ENCODE peak calls at places on chromosomes 1 and 21, in ten cellular contexts. M is AML-193; H is mesendoderm; K is AG04450; T is KBM-7; N is GM10248; B is stromal cell of bone marrow; O is iPS-NIHi11; L is activated T-cell treated with anti-CD3 and anti-CD28 coated beads, Interleukin-2, amount 50 U/mL, for 4 hours; S is heart right ventricle. P is an unnamed sample.

GRCh38 chr1:39359028-39359570 is 132.3 kb upstream of the BMP8A start:
- DNase-seq in M (no peak), H (no peak), K (no peak), T (no peak), N (no peak), B (no peak), O (no peak), L (no peak), S (no peak), P (no peak)

GRCh38 chr1:180433873-180434272 is 68.5 kb downstream of the ACBD6 start:
- DNase-seq in M (no peak), H (no peak), K (no peak), T (no peak), N (no peak), B (no peak), O (no peak), L (no peak), S (no peak), P (peak)

GRCh38 chr1:230713915-230714764 is at the start of gene AGT:
- DNase-seq in M (no peak), H (no peak), K (peak), T (no peak), N (no peak), B (peak), O (no peak), L (no peak), S (peak), P (peak)

GRCh38 chr1:176471338-176472121 is 8.6 kb downstream of the PAPPA2 start:
- DNase-seq in M (no peak), H (no peak), K (no peak), T (no peak), N (no peak), B (no peak), O (no peak), L (no peak), S (no peak), P (no peak)

GRCh38 chr1:96782861-96783260 is 61.3 kb downstream of the PTBP2 start:
- DNase-seq in M (no peak), H (no peak), K (peak), T (no peak), N (no peak), B (peak), O (no peak), L (no peak), S (no peak), P (no peak)

GRCh38 chr1:15919316-15919715 is 56.6 kb downstream of the ZBTB17 start:
- DNase-seq in M (no peak), H (peak), K (peak), T (no peak), N (peak), B (no peak), O (no peak), L (peak), S (no peak), P (no peak)

GRCh38 chr1:229023651-229024295 is 247.1 kb upstream of the RAB4A start:
- DNase-seq in M (peak), H (no peak), K (no peak), T (peak), N (no peak), B (no peak), O (no peak), L (no peak), S (no peak), P (no peak)

GRCh38 chr1:113759341-113760101 is at the start of gene PHTF1:
- DNase-seq in M (peak), H (peak), K (peak), T (peak), N (peak), B (peak), O (peak), L (peak), S (peak), P (peak)

GRCh38 chr1:9890224-9890731 is 19.8 kb downstream of the CTNNBIP1 start:
- DNase-seq in M (no peak), H (peak), K (peak), T (peak), N (no peak), B (peak), O (peak), L (no peak), S (peak), P (peak)

GRCh38 chr1:154453577-154454352 is 48.3 kb upstream of the TDRD10 start:
- DNase-seq in M (peak), H (no peak), K (no peak), T (peak), N (no peak), B (no peak), O (no peak), L (no peak), S (no peak), P (no peak)

GRCh38 chr21:25939396-25939761 is 204.6 kb downstream of the GABPA start:
- DNase-seq in M (no peak), H (no peak), K (no peak), T (no peak), N (no peak), B (no peak), O (no peak), L (no peak), S (no peak), P (no peak)

GRCh38 chr1:61051455-61052392 is 30.6 kb upstream of the NFIA start:
- DNase-seq in M (no peak), H (peak), K (no peak), T (no peak), N (no peak), B (no peak), O (no peak), L (no peak), S (peak), P (peak)

GRCh38 chr1:11566042-11566825 is 87.3 kb downstream of the DISP3 start:
- DNase-seq in M (no peak), H (no peak), K (no peak), T (no peak), N (no peak), B (no peak), O (no peak), L (no peak), S (no peak), P (no peak)

GRCh38 chr1:231369282-231369681 is 31.2 kb downstream of the SPRTN start:
- DNase-seq in M (no peak), H (no peak), K (no peak), T (no peak), N (no peak), B (no peak), O (no peak), L (no peak), S (no peak), P (no peak)

GRCh38 chr1:97820470-97821188 is 100.2 kb downstream of the DPYD start:
- DNase-seq in M (peak), H (peak), K (peak), T (peak), N (no peak), B (peak), O (peak), L (no peak), S (no peak), P (no peak)

GRCh38 chr1:34050711-34051485 is 114.1 kb downstream of the CSMD2 start:
- DNase-seq in M (no peak), H (no peak), K (no peak), T (no peak), N (no peak), B (no peak), O (no peak), L (no peak), S (no peak), P (no peak)

GRCh38 chr1:55611123-55611522 is 396.0 kb upstream of the USP24 start:
- DNase-seq in M (no peak), H (no peak), K (no peak), T (no peak), N (no peak), B (no peak), O (no peak), L (no peak), S (no peak), P (no peak)

GRCh38 chr1:180623579-180624347 is 8.1 kb upstream of the XPR1 start:
- DNase-seq in M (no peak), H (peak), K (no peak), T (no peak), N (no peak), B (no peak), O (peak), L (no peak), S (no peak), P (peak)

GRCh38 chr1:234531181-234532132 is 52.5 kb upstream of the TARBP1 start:
- DNase-seq in M (no peak), H (peak), K (no peak), T (no peak), N (no peak), B (peak), O (no peak), L (no peak), S (peak), P (peak)

GRCh38 chr1:74502432-74502831 is 10.0 kb downstream of the LRRC53 start:
- DNase-seq in M (peak), H (peak), K (peak), T (peak), N (peak), B (peak), O (peak), L (no peak), S (no peak), P (peak)

GRCh38 chr1:167482184-167482583 is 36.1 kb downstream of the CD247 start:
- DNase-seq in M (no peak), H (no peak), K (no peak), T (no peak), N (no peak), B (no peak), O (no peak), L (peak), S (no peak), P (no peak)